ENCODE peak calls at places on chromosomes 13 and 19, in five cellular contexts. Q, M, T, X and R are unnamed samples.

GRCh38 chr19:48795055-48795854 is 15.6 kb downstream of the BCAT2 start:
- DNase-seq in M (peak; percentile 66), T (peak; percentile 90), Q (peak; percentile 89), X (peak; percentile 85), R (peak; percentile 95)

GRCh38 chr13:34805347-34805746 is 136.7 kb upstream of the NBEA start:
- DNase-seq in Q (no peak), T (no peak), M (no peak), X (no peak), R (no peak)

GRCh38 chr13:114090476-114090875 is 41.9 kb downstream of the RASA3 start:
- DNase-seq in X (no peak), M (no peak), Q (peak; percentile 2), T (no peak), R (no peak)

GRCh38 chr13:113427562-113428468 is 25.5 kb downstream of the ADPRHL1 start:
- DNase-seq in Q (no peak), T (no peak), M (no peak), X (no peak), R (no peak)

GRCh38 chr13:72963762-72964161 is 95.0 kb upstream of the KLF5 start:
- DNase-seq in M (no peak), T (no peak), Q (no peak), X (no peak), R (no peak)

GRCh38 chr19:8552810-8553209 is 24.4 kb downstream of the MYO1F start:
- DNase-seq in Q (peak; percentile 33), X (no peak), T (no peak), M (no peak), R (no peak)

GRCh38 chr13:55394470-55394869 is 1746.2 kb upstream of the PRR20A start:
- DNase-seq in T (no peak), X (no peak), Q (no peak), M (no peak), R (no peak)

GRCh38 chr13:37811441-37811840 is 58.1 kb downstream of the TRPC4 start:
- DNase-seq in Q (no peak), X (no peak), T (no peak), M (no peak), R (no peak)

GRCh38 chr19:51971624-51972023 is 15.0 kb downstream of the ZNF350 start:
- DNase-seq in M (no peak), T (no peak), X (no peak), Q (peak; percentile 31), R (peak; percentile 23)

GRCh38 chr19:34495416-34495815 is 13.9 kb downstream of the WTIP start:
- DNase-seq in M (no peak), T (no peak), X (no peak), Q (no peak), R (no peak)

GRCh38 chr13:60351326-60351725 is 45.7 kb upstream of the TDRD3 start:
- DNase-seq in M (no peak), Q (no peak), X (no peak), T (no peak), R (peak; percentile 83)

GRCh38 chr13:77749481-77749880 is 52.0 kb downstream of the SLAIN1 start:
- DNase-seq in T (no peak), Q (no peak), X (no peak), M (no peak), R (no peak)

GRCh38 chr19:55353356-55353802 is 1.1 kb downstream of the COX6B2 start:
- DNase-seq in Q (no peak), M (no peak), X (no peak), T (no peak), R (no peak)

GRCh38 chr13:111033172-111034133 is 81.7 kb upstream of the ARHGEF7 start:
- DNase-seq in Q (no peak), X (no peak), M (no peak), T (no peak), R (no peak)

GRCh38 chr19:18685597-18686164 is 2.2 kb downstream of the CRTC1 start:
- DNase-seq in M (no peak), X (no peak), Q (no peak), T (no peak), R (no peak)

GRCh38 chr13:28094311-28094710 is 6.1 kb downstream of the FLT3 start:
- DNase-seq in T (no peak), Q (no peak), M (no peak), X (no peak), R (no peak)

GRCh38 chr19:5804516-5805464 is at the start of gene NRTN:
- DNase-seq in Q (peak; percentile 44), T (no peak), M (no peak), X (peak; percentile 58), R (no peak)

GRCh38 chr13:40315416-40316064 is 350.9 kb downstream of the FOXO1 start:
- DNase-seq in Q (peak; percentile 69), T (no peak), M (peak; percentile 11), X (peak; percentile 53), R (no peak)